ENCODE peak calls at places on chromosomes 4 and X, in four cellular contexts. One of them, this sample, is unnamed.

GRCh38 chr4:166324321-166324720 is 451.3 kb downstream of the TLL1 start:
- DNase-seq in posterior cingulate gyrus: no peak
- DNase-seq in testis: peak; percentile 51
- DNase-seq in amniotic epithelial cell: peak; percentile 25
- DNase-seq in this sample: no peak

GRCh38 chr4:47483722-47484121 is 1.4 kb upstream of the ATP10D start:
- DNase-seq in amniotic epithelial cell: no peak
- DNase-seq in posterior cingulate gyrus: no peak
- DNase-seq in testis: no peak
- DNase-seq in this sample: peak; percentile 84

GRCh38 chr4:156838761-156839160 is 132.8 kb downstream of the PDGFC start:
- DNase-seq in testis: no peak
- DNase-seq in amniotic epithelial cell: peak; percentile 48
- DNase-seq in posterior cingulate gyrus: no peak
- DNase-seq in this sample: no peak

GRCh38 chr4:147984065-147984777 is 252.3 kb downstream of the ARHGAP10 start:
- DNase-seq in posterior cingulate gyrus: peak; percentile 38
- DNase-seq in amniotic epithelial cell: peak; percentile 47
- DNase-seq in testis: peak; percentile 28
- DNase-seq in this sample: no peak

GRCh38 chr4:52963976-52964375 is 101.9 kb downstream of the RASL11B start:
- DNase-seq in posterior cingulate gyrus: no peak
- DNase-seq in testis: no peak
- DNase-seq in amniotic epithelial cell: no peak
- DNase-seq in this sample: no peak

GRCh38 chrX:9188117-9188516 is 154.2 kb upstream of the FAM9B start:
- DNase-seq in posterior cingulate gyrus: no peak
- DNase-seq in testis: no peak
- DNase-seq in amniotic epithelial cell: no peak
- DNase-seq in this sample: no peak

GRCh38 chrX:24694825-24695224 is 1.1 kb downstream of the POLA1 start:
- DNase-seq in posterior cingulate gyrus: no peak
- DNase-seq in testis: no peak
- DNase-seq in amniotic epithelial cell: no peak
- DNase-seq in this sample: no peak

GRCh38 chr4:48708610-48709009 is 71.5 kb downstream of the FRYL start:
- DNase-seq in posterior cingulate gyrus: no peak
- DNase-seq in testis: no peak
- DNase-seq in amniotic epithelial cell: peak; percentile 35
- DNase-seq in this sample: no peak

GRCh38 chr4:122480655-122481487 is 24.3 kb upstream of the IL2 start:
- DNase-seq in posterior cingulate gyrus: no peak
- DNase-seq in testis: no peak
- DNase-seq in amniotic epithelial cell: no peak
- DNase-seq in this sample: no peak

GRCh38 chrX:13659057-13659456 is 6.1 kb downstream of the TCEANC start:
- DNase-seq in posterior cingulate gyrus: no peak
- DNase-seq in testis: no peak
- DNase-seq in amniotic epithelial cell: peak; percentile 86
- DNase-seq in this sample: no peak

GRCh38 chr4:38306482-38307071 is 346.4 kb downstream of the PTTG2 start:
- DNase-seq in testis: no peak
- DNase-seq in posterior cingulate gyrus: no peak
- DNase-seq in amniotic epithelial cell: no peak
- DNase-seq in this sample: no peak

GRCh38 chr4:124941267-124941666 is 228.7 kb upstream of the ANKRD50 start:
- DNase-seq in posterior cingulate gyrus: no peak
- DNase-seq in amniotic epithelial cell: peak; percentile 23
- DNase-seq in testis: no peak
- DNase-seq in this sample: no peak

GRCh38 chrX:13762015-13762414 is 27.5 kb downstream of the OFD1 start:
- DNase-seq in posterior cingulate gyrus: no peak
- DNase-seq in testis: no peak
- DNase-seq in amniotic epithelial cell: no peak
- DNase-seq in this sample: no peak

GRCh38 chrX:39002466-39002865 is 201.2 kb downstream of the MID1IP1 start:
- DNase-seq in posterior cingulate gyrus: no peak
- DNase-seq in testis: no peak
- DNase-seq in amniotic epithelial cell: no peak
- DNase-seq in this sample: no peak

GRCh38 chr4:176794651-176795050 is 1.9 kb upstream of the VEGFC start:
- DNase-seq in testis: no peak
- DNase-seq in amniotic epithelial cell: no peak
- DNase-seq in posterior cingulate gyrus: no peak
- DNase-seq in this sample: peak; percentile 41

GRCh38 chrX:136255543-136255942 is 4.3 kb upstream of the MAP7D3 start:
- DNase-seq in amniotic epithelial cell: no peak
- DNase-seq in posterior cingulate gyrus: no peak
- DNase-seq in testis: peak; percentile 22
- DNase-seq in this sample: no peak

GRCh38 chr4:181796502-181796901 is 446.7 kb upstream of the TENM3 start:
- DNase-seq in testis: no peak
- DNase-seq in amniotic epithelial cell: peak; percentile 96
- DNase-seq in posterior cingulate gyrus: no peak
- DNase-seq in this sample: no peak

GRCh38 chrX:1300449-1300848 is 31.8 kb downstream of the CSF2RA start:
- DNase-seq in testis: no peak
- DNase-seq in posterior cingulate gyrus: no peak
- DNase-seq in amniotic epithelial cell: no peak
- DNase-seq in this sample: no peak

GRCh38 chr4:38292529-38292928 is 332.3 kb downstream of the PTTG2 start:
- DNase-seq in testis: no peak
- DNase-seq in amniotic epithelial cell: no peak
- DNase-seq in posterior cingulate gyrus: no peak
- DNase-seq in this sample: no peak

GRCh38 chrX:36856849-36857248 is 151.3 kb upstream of the FAM47C start:
- DNase-seq in testis: no peak
- DNase-seq in amniotic epithelial cell: peak; percentile 1
- DNase-seq in posterior cingulate gyrus: no peak
- DNase-seq in this sample: no peak

GRCh38 chr4:25172964-25173917 is 13.0 kb upstream of the SEPSECS start:
- DNase-seq in posterior cingulate gyrus: no peak
- DNase-seq in amniotic epithelial cell: peak; percentile 97
- DNase-seq in testis: peak; percentile 30
- DNase-seq in this sample: no peak

GRCh38 chrX:68647156-68647957 is at the start of gene STARD8:
- DNase-seq in posterior cingulate gyrus: no peak
- DNase-seq in testis: peak; percentile 16
- DNase-seq in amniotic epithelial cell: peak; percentile 13
- DNase-seq in this sample: peak; percentile 35

GRCh38 chrX:134551365-134552095 is 91.6 kb downstream of the HPRT1 start:
- DNase-seq in testis: no peak
- DNase-seq in posterior cingulate gyrus: no peak
- DNase-seq in amniotic epithelial cell: peak; percentile 58
- DNase-seq in this sample: no peak

GRCh38 chrX:113828470-113828869 is 755.4 kb upstream of the HTR2C start:
- DNase-seq in amniotic epithelial cell: no peak
- DNase-seq in posterior cingulate gyrus: no peak
- DNase-seq in testis: no peak
- DNase-seq in this sample: no peak

GRCh38 chr4:168218663-168219062 is 99.9 kb downstream of the DDX60 start:
- DNase-seq in testis: no peak
- DNase-seq in posterior cingulate gyrus: no peak
- DNase-seq in amniotic epithelial cell: peak; percentile 91
- DNase-seq in this sample: no peak

GRCh38 chr4:2151544-2151943 is 90.4 kb downstream of the HAUS3 start:
- DNase-seq in testis: no peak
- DNase-seq in amniotic epithelial cell: no peak
- DNase-seq in posterior cingulate gyrus: no peak
- DNase-seq in this sample: no peak

GRCh38 chr4:6177587-6178197 is 22.7 kb downstream of the JAKMIP1 start:
- DNase-seq in testis: peak; percentile 64
- DNase-seq in amniotic epithelial cell: no peak
- DNase-seq in posterior cingulate gyrus: no peak
- DNase-seq in this sample: no peak

GRCh38 chr4:145623831-145624230 is 4.6 kb downstream of the MMAA start:
- DNase-seq in amniotic epithelial cell: no peak
- DNase-seq in posterior cingulate gyrus: no peak
- DNase-seq in testis: no peak
- DNase-seq in this sample: no peak

GRCh38 chr4:56400560-56400959 is 13.3 kb upstream of the AASDH start:
- DNase-seq in amniotic epithelial cell: no peak
- DNase-seq in posterior cingulate gyrus: no peak
- DNase-seq in testis: no peak
- DNase-seq in this sample: no peak

GRCh38 chr4:11566440-11567022 is 137.8 kb upstream of the HS3ST1 start:
- DNase-seq in amniotic epithelial cell: no peak
- DNase-seq in posterior cingulate gyrus: no peak
- DNase-seq in testis: no peak
- DNase-seq in this sample: no peak

GRCh38 chr4:128768373-128768996 is 41.0 kb upstream of the JADE1 start:
- DNase-seq in amniotic epithelial cell: peak; percentile 94
- DNase-seq in posterior cingulate gyrus: no peak
- DNase-seq in testis: no peak
- DNase-seq in this sample: no peak

GRCh38 chr4:71713611-71714203 is 70.2 kb downstream of the GC start:
- DNase-seq in posterior cingulate gyrus: no peak
- DNase-seq in testis: no peak
- DNase-seq in amniotic epithelial cell: peak; percentile 60
- DNase-seq in this sample: no peak

GRCh38 chr4:57187241-57187640 is 77.1 kb upstream of the IGFBP7 start:
- DNase-seq in amniotic epithelial cell: peak; percentile 23
- DNase-seq in testis: no peak
- DNase-seq in posterior cingulate gyrus: no peak
- DNase-seq in this sample: no peak

GRCh38 chr4:57492479-57492878 is 382.3 kb upstream of the IGFBP7 start:
- DNase-seq in posterior cingulate gyrus: no peak
- DNase-seq in amniotic epithelial cell: no peak
- DNase-seq in testis: no peak
- DNase-seq in this sample: no peak

GRCh38 chr4:159655547-159655946 is 552.7 kb downstream of the RAPGEF2 start:
- DNase-seq in amniotic epithelial cell: peak; percentile 94
- DNase-seq in posterior cingulate gyrus: no peak
- DNase-seq in testis: no peak
- DNase-seq in this sample: no peak

This sample was measured in thyroid gland.